ENCODE peak calls at places on chromosomes 7 and 10, in five cellular contexts. P is A673, V is hepatic stellate cell, A is occipital lobe, X is NCI-H2029 treated with DMSO at 0.1 percent for 48 hours. M is an unnamed sample.

GRCh38 chr10:77827383-77827782 is 99.2 kb downstream of the DLG5 start:
- DNase-seq in P (no peak), V (no peak), A (no peak), X (no peak), M (no peak)

GRCh38 chr10:114492351-114493037 is 88.2 kb upstream of the AFAP1L2 start:
- DNase-seq in P (peak), V (no peak), A (no peak), X (no peak), M (no peak)

GRCh38 chr7:100865971-100866720 is 1.0 kb upstream of the TRIP6 start:
- DNase-seq in P (peak), V (no peak), A (peak), X (peak), M (peak)

GRCh38 chr7:47617131-47617530 is 35.2 kb upstream of the TNS3 start:
- DNase-seq in P (no peak), V (no peak), A (no peak), X (no peak), M (no peak)

GRCh38 chr10:26157734-26158133 is 58.8 kb upstream of the GAD2 start:
- DNase-seq in P (peak), V (no peak), A (no peak), X (no peak), M (no peak)

GRCh38 chr10:63829020-63829419 is 307.8 kb downstream of the REEP3 start:
- DNase-seq in P (no peak), V (no peak), A (no peak), X (no peak), M (no peak)

GRCh38 chr10:91598211-91598981 is 34.5 kb downstream of the PPP1R3C start:
- DNase-seq in P (peak), V (no peak), A (no peak), X (no peak), M (no peak)

GRCh38 chr10:5364916-5365434 is at the start of gene UCN3:
- DNase-seq in P (no peak), V (no peak), A (no peak), X (no peak), M (no peak)

GRCh38 chr7:157065046-157065445 is 54.6 kb upstream of the MNX1 start:
- DNase-seq in P (no peak), V (no peak), A (no peak), X (no peak), M (no peak)

GRCh38 chr10:35329520-35329919 is 6.8 kb upstream of the CCNY start:
- DNase-seq in P (no peak), V (no peak), A (no peak), X (no peak), M (no peak)

GRCh38 chr10:21468086-21468485 is 57.4 kb downstream of the SKIDA1 start:
- DNase-seq in P (no peak), V (no peak), A (no peak), X (no peak), M (no peak)

GRCh38 chr7:97075928-97076327 is 41.6 kb upstream of the SDHAF3 start:
- DNase-seq in P (no peak), V (no peak), A (no peak), X (no peak), M (no peak)

GRCh38 chr10:49542353-49542752 is 3.4 kb upstream of the ERCC6 start:
- DNase-seq in P (no peak), V (no peak), A (no peak), X (no peak), M (no peak)

GRCh38 chr10:28326516-28327493 is 23.9 kb upstream of the MPP7 start:
- DNase-seq in P (no peak), V (no peak), A (no peak), X (no peak), M (no peak)

GRCh38 chr7:130513447-130513846 is 21.6 kb downstream of the MEST start:
- DNase-seq in P (no peak), V (no peak), A (no peak), X (no peak), M (no peak)

GRCh38 chr7:44348851-44349781 is 23.7 kb upstream of the CAMK2B start:
- DNase-seq in P (no peak), V (no peak), A (no peak), X (no peak), M (no peak)

GRCh38 chr10:31359979-31360378 is 41.0 kb downstream of the ZEB1 start:
- DNase-seq in P (peak), V (no peak), A (no peak), X (peak), M (no peak)